ENCODE peak calls at places on chromosomes 3 and 15, in eight cellular contexts. U is AG04450; L is NCI-H748 treated with DMSO at 0.1 percent for 48 hours; H is T-helper 9 cell; W is HT1080; N is iPS-NIHi11; E is stimulated activated naive B cell treated with anti-CD40 and anti-IgM and Interleukin-4, amounts not matched to agents 10 μg/mL and 1 μg/mL and 100 μg/mL, for 72 hours; X is kidney tubule cell. G is an unnamed sample.

GRCh38 chr15:72588096-72588495 is 66.4 kb upstream of the GOLGA6B start:
- DNase-seq in U (no peak), L (no peak), H (no peak), W (no peak), N (no peak), E (no peak), X (no peak), G (no peak)

GRCh38 chr15:39586387-39587171 is 5.7 kb downstream of the THBS1 start:
- DNase-seq in U (no peak), L (no peak), H (no peak), W (no peak), N (no peak), E (no peak), X (peak), G (no peak)

GRCh38 chr15:94004697-94005096 is 226.7 kb upstream of the MCTP2 start:
- DNase-seq in U (no peak), L (no peak), H (no peak), W (no peak), N (no peak), E (no peak), X (no peak), G (peak)

GRCh38 chr3:130894130-130894872 is 417 bp downstream of the ATP2C1 start:
- DNase-seq in U (no peak), L (no peak), H (peak), W (peak), N (peak), E (no peak), X (peak), G (peak)

GRCh38 chr3:45057557-45057956 is 31.5 kb downstream of the CLEC3B start:
- DNase-seq in U (no peak), L (no peak), H (no peak), W (peak), N (no peak), E (no peak), X (peak), G (no peak)

GRCh38 chr15:62099171-62099601 is 32.4 kb downstream of the C2CD4A start:
- DNase-seq in U (no peak), L (peak), H (no peak), W (peak), N (no peak), E (no peak), X (no peak), G (no peak)

GRCh38 chr15:27017168-27017809 is 46.3 kb downstream of the GABRG3 start:
- DNase-seq in U (peak), L (peak), H (no peak), W (peak), N (peak), E (peak), X (peak), G (peak)

GRCh38 chr3:34183581-34184313 is 385.3 kb downstream of the PDCD6IP start:
- DNase-seq in U (no peak), L (peak), H (no peak), W (no peak), N (no peak), E (no peak), X (no peak), G (no peak)

GRCh38 chr3:181909241-181909640 is 197.5 kb downstream of the SOX2 start:
- DNase-seq in U (no peak), L (no peak), H (no peak), W (no peak), N (no peak), E (no peak), X (no peak), G (no peak)

GRCh38 chr3:179666436-179667035 is 13.7 kb downstream of the USP13 start:
- DNase-seq in U (no peak), L (no peak), H (no peak), W (no peak), N (peak), E (no peak), X (no peak), G (peak)

GRCh38 chr3:24235121-24235520 is 259.5 kb downstream of the THRB start:
- DNase-seq in U (no peak), L (no peak), H (no peak), W (peak), N (no peak), E (peak), X (peak), G (no peak)

GRCh38 chr15:60358935-60359672 is 38.7 kb downstream of the ANXA2 start:
- DNase-seq in U (peak), L (no peak), H (no peak), W (no peak), N (no peak), E (no peak), X (no peak), G (no peak)

GRCh38 chr3:126541628-126542339 is 16.9 kb downstream of the C3orf22 start:
- DNase-seq in U (no peak), L (no peak), H (no peak), W (no peak), N (peak), E (no peak), X (no peak), G (peak)

G was measured in ELF-1.